ENCODE peak calls at places on chromosomes 4 and X, in eight cellular contexts. F, W, Z, L, M, T, J and H are unnamed samples.

GRCh38 chrX:15646031-15646430 is 18.6 kb downstream of the CLTRN start:
- DNase-seq in F (no peak), W (no peak), Z (no peak), L (no peak), M (no peak), T (no peak), J (no peak), H (no peak)

GRCh38 chrX:63350551-63350950 is 581 bp downstream of the SPIN4 start:
- DNase-seq in F (peak; percentile 19), W (peak; percentile 28), Z (peak; percentile 6), L (no peak), M (peak; percentile 3), T (peak; percentile 6), J (peak; percentile 1), H (no peak)

GRCh38 chrX:31329298-31329697 is 257.5 kb upstream of the FTHL17 start:
- DNase-seq in F (no peak), W (no peak), Z (no peak), L (no peak), M (no peak), T (no peak), J (no peak), H (no peak)

GRCh38 chr4:59200992-59201391 is 1999.1 kb upstream of the ADGRL3 start:
- DNase-seq in F (no peak), W (no peak), Z (no peak), L (no peak), M (no peak), T (no peak), J (no peak), H (no peak)

GRCh38 chrX:137033774-137034507 is at the start of gene GPR101:
- DNase-seq in F (no peak), W (no peak), Z (no peak), L (no peak), M (no peak), T (no peak), J (no peak), H (no peak)

GRCh38 chr4:39362827-39363226 is 3.3 kb downstream of the RFC1 start:
- DNase-seq in F (no peak), W (no peak), Z (peak; percentile 37), L (no peak), M (no peak), T (no peak), J (no peak), H (no peak)

GRCh38 chr4:153521467-153521866 is 55.3 kb downstream of the TMEM131L start:
- DNase-seq in F (no peak), W (no peak), Z (no peak), L (peak; percentile 46), M (no peak), T (no peak), J (no peak), H (no peak)

GRCh38 chr4:10212400-10212799 is 95.8 kb upstream of the WDR1 start:
- DNase-seq in F (no peak), W (no peak), Z (no peak), L (no peak), M (no peak), T (no peak), J (no peak), H (no peak)

GRCh38 chr4:83269256-83269655 is 15.3 kb downstream of the COQ2 start:
- DNase-seq in F (no peak), W (no peak), Z (peak; percentile 27), L (no peak), M (no peak), T (no peak), J (no peak), H (no peak)

GRCh38 chr4:162981823-162982222 is 184.9 kb downstream of the NAF1 start:
- DNase-seq in F (no peak), W (no peak), Z (no peak), L (no peak), M (no peak), T (no peak), J (no peak), H (no peak)

GRCh38 chr4:144355809-144356757 is 215.6 kb upstream of the GYPA start:
- DNase-seq in F (peak; percentile 70), W (no peak), Z (peak; percentile 93), L (no peak), M (no peak), T (no peak), J (peak; percentile 41), H (no peak)

GRCh38 chr4:40421839-40422238 is 86.7 kb downstream of the CHRNA9 start:
- DNase-seq in F (no peak), W (no peak), Z (no peak), L (no peak), M (no peak), T (no peak), J (no peak), H (no peak)

GRCh38 chr4:52951016-52951415 is 88.9 kb downstream of the RASL11B start:
- DNase-seq in F (no peak), W (no peak), Z (no peak), L (no peak), M (no peak), T (no peak), J (no peak), H (no peak)

GRCh38 chr4:132123870-132124623 is 1025.0 kb upstream of the PCDH10 start:
- DNase-seq in F (no peak), W (no peak), Z (peak; percentile 4), L (no peak), M (no peak), T (peak; percentile 9), J (no peak), H (no peak)

GRCh38 chrX:39759526-39760224 is 338.1 kb downstream of the BCOR start:
- DNase-seq in F (no peak), W (peak; percentile 16), Z (peak; percentile 49), L (no peak), M (no peak), T (no peak), J (peak; percentile 41), H (no peak)

GRCh38 chr4:41525129-41525528 is 12.8 kb upstream of the LIMCH1 start:
- DNase-seq in F (no peak), W (no peak), Z (peak; percentile 89), L (no peak), M (no peak), T (no peak), J (peak; percentile 73), H (no peak)

GRCh38 chr4:7470522-7471128 is 35.9 kb upstream of the PSAPL1 start:
- DNase-seq in F (no peak), W (no peak), Z (no peak), L (no peak), M (no peak), T (no peak), J (no peak), H (no peak)

GRCh38 chr4:140061194-140061593 is 92.8 kb downstream of the MAML3 start:
- DNase-seq in F (no peak), W (no peak), Z (peak; percentile 82), L (peak; percentile 51), M (no peak), T (no peak), J (no peak), H (no peak)

GRCh38 chr4:70902577-70903281 is 560 bp downstream of the MOB1B start:
- DNase-seq in F (peak; percentile 46), W (no peak), Z (peak; percentile 48), L (no peak), M (peak; percentile 25), T (peak; percentile 15), J (peak; percentile 12), H (peak; percentile 5)

GRCh38 chr4:73740353-73740778 is at the start of gene CXCL8:
- DNase-seq in F (no peak), W (peak; percentile 46), Z (peak; percentile 87), L (no peak), M (no peak), T (no peak), J (no peak), H (no peak)

GRCh38 chr4:1745697-1746096 is 24.4 kb downstream of the TACC3 start:
- DNase-seq in F (no peak), W (no peak), Z (no peak), L (no peak), M (no peak), T (no peak), J (no peak), H (no peak)

GRCh38 chr4:13611283-13611842 is 16.2 kb downstream of the BOD1L1 start:
- DNase-seq in F (no peak), W (no peak), Z (peak; percentile 58), L (no peak), M (no peak), T (no peak), J (no peak), H (no peak)

GRCh38 chr4:1393866-1394265 is 12.4 kb downstream of the NKX1-1 start:
- DNase-seq in F (no peak), W (no peak), Z (no peak), L (no peak), M (no peak), T (no peak), J (no peak), H (no peak)

GRCh38 chr4:54165011-54165410 is 64.1 kb upstream of the PDGFRA start:
- DNase-seq in F (no peak), W (no peak), Z (no peak), L (no peak), M (no peak), T (no peak), J (no peak), H (no peak)

GRCh38 chr4:10951306-10951705 is 266.7 kb upstream of the CLNK start:
- DNase-seq in F (no peak), W (no peak), Z (no peak), L (no peak), M (no peak), T (no peak), J (no peak), H (no peak)

GRCh38 chr4:118981171-118981838 is 92.7 kb downstream of the SYNPO2 start:
- DNase-seq in F (no peak), W (no peak), Z (peak; percentile 41), L (no peak), M (no peak), T (no peak), J (no peak), H (no peak)

GRCh38 chr4:101259876-101260275 is 87.5 kb downstream of the PPP3CA start:
- DNase-seq in F (no peak), W (no peak), Z (no peak), L (no peak), M (no peak), T (no peak), J (no peak), H (no peak)

GRCh38 chrX:28847423-28847822 is 260.2 kb downstream of the IL1RAPL1 start:
- DNase-seq in F (no peak), W (peak; percentile 81), Z (peak; percentile 86), L (no peak), M (no peak), T (no peak), J (no peak), H (no peak)

GRCh38 chrX:103092942-103093341 is at the start of gene NXF3:
- DNase-seq in F (no peak), W (no peak), Z (no peak), L (no peak), M (no peak), T (no peak), J (no peak), H (no peak)

GRCh38 chrX:12245650-12246645 is 107.7 kb downstream of the FRMPD4 start:
- DNase-seq in F (no peak), W (no peak), Z (peak; percentile 91), L (no peak), M (no peak), T (no peak), J (no peak), H (no peak)

GRCh38 chr4:5524451-5524850 is 183.9 kb downstream of the EVC2 start:
- DNase-seq in F (no peak), W (no peak), Z (no peak), L (no peak), M (no peak), T (no peak), J (no peak), H (no peak)

GRCh38 chr4:5212255-5213032 is 161.2 kb downstream of the STK32B start:
- DNase-seq in F (no peak), W (no peak), Z (no peak), L (no peak), M (no peak), T (no peak), J (no peak), H (no peak)

GRCh38 chr4:48912349-48912748 is 5.8 kb upstream of the OCIAD2 start:
- DNase-seq in F (no peak), W (no peak), Z (no peak), L (no peak), M (no peak), T (no peak), J (no peak), H (no peak)

GRCh38 chr4:36243355-36244256 is 708 bp downstream of the ARAP2 start:
- DNase-seq in F (peak; percentile 29), W (peak; percentile 56), Z (peak; percentile 62), L (peak; percentile 45), M (peak; percentile 51), T (no peak), J (peak; percentile 33), H (peak; percentile 15)